ENCODE peak calls at places on chromosomes 16 and 17, in eight cellular contexts. Y, R, E, Q, Z, M, O and U are unnamed samples.

GRCh38 chr17:11693284-11693683 is 95.0 kb downstream of the DNAH9 start:
- DNase-seq in O (no peak), R (no peak), Z (no peak), Q (no peak), Y (no peak), M (no peak), E (no peak), U (no peak)

GRCh38 chr16:27314161-27314723 is 468 bp downstream of the IL4R start:
- DNase-seq in R (peak), M (no peak), O (peak), Y (peak), Z (peak), Q (no peak), E (peak), U (peak)

GRCh38 chr16:27723711-27724490 is 174.0 kb downstream of the KATNIP start:
- DNase-seq in R (no peak), E (no peak), Z (no peak), O (no peak), Y (peak), Q (peak), M (no peak), U (no peak)

GRCh38 chr17:8359769-8360168 is 16.7 kb downstream of the KRABD2 start:
- DNase-seq in Y (no peak), Q (peak), R (peak), M (no peak), O (no peak), E (peak), Z (no peak), U (no peak)

GRCh38 chr16:72066747-72067146 is 3.7 kb downstream of the HPR start:
- DNase-seq in Q (no peak), O (no peak), Y (no peak), R (peak), E (peak), M (no peak), Z (no peak), U (no peak)

GRCh38 chr17:14373587-14374259 is 72.8 kb downstream of the HS3ST3B1 start:
- DNase-seq in Z (no peak), R (peak), M (no peak), Y (no peak), E (peak), O (no peak), Q (no peak), U (no peak)

GRCh38 chr17:59668816-59669215 is 38.4 kb downstream of the PTRH2 start:
- DNase-seq in E (peak), Y (no peak), R (peak), Q (no peak), M (no peak), Z (no peak), O (no peak), U (no peak)

GRCh38 chr16:88626646-88627045 is 11.7 kb upstream of the IL17C start:
- DNase-seq in M (no peak), Q (no peak), E (no peak), Y (no peak), R (no peak), Z (no peak), O (no peak), U (no peak)

GRCh38 chr17:74367206-74367605 is at the start of gene GPR142:
- DNase-seq in Q (no peak), O (no peak), R (no peak), M (no peak), Y (no peak), E (no peak), Z (no peak), U (no peak)

GRCh38 chr16:87056083-87056482 is 261.1 kb downstream of the C16orf95 start:
- DNase-seq in O (peak), R (peak), M (peak), Q (no peak), Z (no peak), E (peak), Y (no peak), U (no peak)

GRCh38 chr17:32621612-32622312 is 135.0 kb downstream of the CDK5R1 start:
- DNase-seq in Z (no peak), R (peak), Y (no peak), O (no peak), M (no peak), Q (no peak), E (peak), U (peak)

GRCh38 chr16:4403133-4403949 is 13.1 kb downstream of the CORO7 start:
- DNase-seq in Y (no peak), Z (no peak), M (no peak), E (no peak), O (no peak), Q (no peak), R (no peak), U (no peak)

GRCh38 chr16:10858203-10858602 is 18.8 kb upstream of the CIITA start:
- DNase-seq in O (no peak), Y (no peak), Q (no peak), R (no peak), E (no peak), M (no peak), Z (no peak), U (no peak)

GRCh38 chr17:17127730-17128291 is 78.3 kb downstream of the PLD6 start:
- DNase-seq in Q (no peak), Y (no peak), O (no peak), M (no peak), R (no peak), E (no peak), Z (no peak), U (no peak)

GRCh38 chr16:1323296-1324239 is 9.9 kb upstream of the BAIAP3 start:
- DNase-seq in Z (no peak), Q (peak), E (no peak), R (no peak), Y (no peak), M (peak), O (no peak), U (no peak)

GRCh38 chr16:85667261-85667660 is 21.5 kb downstream of the GINS2 start:
- DNase-seq in O (no peak), R (no peak), M (no peak), E (no peak), Q (no peak), Z (peak), Y (no peak), U (no peak)
- H3K27ac ChIP-seq in O (no peak), R (no peak), M (no peak), E (no peak), Q (no peak), Z (no peak), Y (no peak), U (no peak)

GRCh38 chr17:830950-831349 is 48.8 kb downstream of the MRM3 start:
- DNase-seq in Z (no peak), Q (no peak), E (no peak), Y (no peak), R (no peak), M (no peak), O (no peak), U (no peak)

GRCh38 chr17:836154-836553 is 54.0 kb downstream of the MRM3 start:
- DNase-seq in Y (peak), Z (no peak), M (no peak), R (no peak), E (peak), O (no peak), Q (no peak), U (no peak)

GRCh38 chr17:838486-838885 is 56.3 kb downstream of the MRM3 start:
- DNase-seq in Y (no peak), M (no peak), O (no peak), Q (no peak), E (peak), R (no peak), Z (no peak), U (no peak)

GRCh38 chr17:834136-834535 is 52.0 kb downstream of the MRM3 start:
- DNase-seq in R (no peak), E (no peak), O (no peak), Q (no peak), M (no peak), Z (no peak), Y (no peak), U (no peak)

GRCh38 chr17:835263-835662 is 53.1 kb downstream of the MRM3 start:
- DNase-seq in R (peak), O (no peak), Z (peak), E (peak), Y (no peak), M (no peak), Q (no peak), U (no peak)
- H3K27ac ChIP-seq in R (peak), O (peak), Z (no peak), E (peak), Y (no peak), M (no peak), Q (no peak), U (no peak)

GRCh38 chr17:6599364-6599763 is 41.1 kb downstream of the KIAA0753 start:
- DNase-seq in Z (no peak), E (peak), O (no peak), Q (no peak), R (no peak), M (no peak), Y (no peak), U (no peak)
- H3K27ac ChIP-seq in Z (no peak), E (no peak), O (no peak), Q (no peak), R (no peak), M (peak), Y (no peak), U (no peak)

GRCh38 chr17:64608571-64608981 is 53.5 kb downstream of the SMURF2 start:
- DNase-seq in Z (no peak), M (no peak), E (peak), Q (no peak), R (no peak), O (no peak), Y (no peak), U (no peak)
- H3K27ac ChIP-seq in Z (no peak), M (no peak), E (no peak), Q (no peak), R (peak), O (no peak), Y (no peak), U (peak)